ENCODE peak calls at places on chromosomes 4 and X, in six cellular contexts. Y is AG20443; J is stimulated activated CD4-positive, alpha-beta T cell treated with anti-CD3 and anti-CD28 coated beads, Interleukin-1b, Interleukin-23, amount 100 ng/mL, for 48 hours; V is T47D; R is activated gamma-delta T cell; K is T-helper 2 cell. B is an unnamed sample.

GRCh38 chrX:106481341-106481740 is 130.4 kb upstream of the RADX start:
- DNase-seq in Y (peak), K (no peak), R (no peak), V (peak), J (no peak), B (no peak)

GRCh38 chrX:134746379-134746723 is 88.1 kb upstream of the PLAC1 start:
- DNase-seq in J (no peak), R (no peak), V (no peak), Y (no peak), K (no peak), B (no peak)

GRCh38 chr4:121594796-121595526 is 101.8 kb downstream of the ANXA5 start:
- DNase-seq in K (no peak), Y (peak), J (no peak), R (no peak), V (peak), B (no peak)

GRCh38 chrX:100413231-100413630 is 3.2 kb upstream of the PCDH19 start:
- DNase-seq in R (no peak), J (no peak), V (peak), Y (peak), K (no peak), B (peak)

GRCh38 chr4:106773106-106773905 is 262.8 kb downstream of the DKK2 start:
- DNase-seq in K (no peak), V (no peak), J (no peak), R (no peak), Y (peak), B (no peak)

GRCh38 chr4:74426101-74426500 is 18.8 kb upstream of the AREG start:
- DNase-seq in V (no peak), J (no peak), K (no peak), R (no peak), Y (peak), B (no peak)

GRCh38 chrX:13936804-13937203 is 92.9 kb downstream of the GEMIN8 start:
- DNase-seq in Y (no peak), V (no peak), R (no peak), K (no peak), J (no peak), B (no peak)

GRCh38 chrX:44874481-44875184 is 1.6 kb downstream of the KDM6A start:
- DNase-seq in R (no peak), V (peak), Y (peak), K (peak), J (peak), B (peak)

GRCh38 chr4:48877827-48878535 is 28.6 kb downstream of the OCIAD2 start:
- DNase-seq in V (peak), Y (no peak), R (no peak), K (no peak), J (no peak), B (no peak)

GRCh38 chr4:822361-823092 is 3.4 kb downstream of the CPLX1 start:
- DNase-seq in Y (no peak), V (no peak), K (no peak), R (no peak), J (no peak), B (no peak)

GRCh38 chr4:140943486-140943885 is 187.3 kb upstream of the TBC1D9 start:
- DNase-seq in J (no peak), K (no peak), R (no peak), V (no peak), Y (peak), B (no peak)

GRCh38 chr4:112800001-112800400 is 163.1 kb downstream of the LARP7 start:
- DNase-seq in Y (no peak), J (no peak), V (no peak), K (no peak), R (no peak), B (no peak)

GRCh38 chr4:38364383-38364963 is 299.5 kb upstream of the KLF3 start:
- DNase-seq in J (no peak), K (no peak), Y (no peak), V (no peak), R (no peak), B (no peak)

GRCh38 chr4:5693871-5694270 is 14.5 kb downstream of the EVC2 start:
- DNase-seq in Y (no peak), V (no peak), J (no peak), R (no peak), K (no peak), B (no peak)

GRCh38 chr4:21856754-21857153 is 91.8 kb downstream of the KCNIP4 start:
- DNase-seq in K (no peak), J (no peak), R (no peak), V (no peak), Y (no peak), B (no peak)

GRCh38 chr4:188892837-188893236 is 753.6 kb downstream of the TRIML1 start:
- DNase-seq in R (no peak), J (no peak), Y (no peak), V (no peak), K (no peak), B (no peak)

GRCh38 chrX:47540754-47541538 is 20.1 kb upstream of the ARAF start:
- DNase-seq in K (no peak), V (peak), J (no peak), R (no peak), Y (peak), B (no peak)

GRCh38 chr4:177554966-177555574 is 112.8 kb upstream of the AGA start:
- DNase-seq in K (no peak), Y (peak), V (peak), R (no peak), J (peak), B (no peak)

GRCh38 chr4:134027931-134028330 is 173.7 kb downstream of the PABPC4L start:
- DNase-seq in K (no peak), V (no peak), Y (no peak), J (no peak), R (no peak), B (no peak)

GRCh38 chr4:21202959-21203358 is 502.7 kb downstream of the PACRGL start:
- DNase-seq in V (no peak), K (no peak), J (no peak), Y (no peak), R (no peak), B (no peak)

GRCh38 chr4:575281-576141 is 584 bp downstream of the TMEM271 start:
- DNase-seq in Y (peak), K (no peak), V (no peak), R (no peak), J (no peak), B (no peak)

GRCh38 chr4:113290666-113291065 is 241.2 kb downstream of the ANK2 start:
- DNase-seq in R (no peak), K (no peak), V (peak), J (no peak), Y (no peak), B (no peak)

GRCh38 chrX:144494069-144494468 is 610.2 kb downstream of the UBE2NL start:
- DNase-seq in Y (no peak), K (no peak), J (no peak), V (no peak), R (no peak), B (no peak)

GRCh38 chr4:25088342-25088952 is 57.7 kb upstream of the LGI2 start:
- DNase-seq in K (no peak), J (peak), R (no peak), Y (peak), V (no peak), B (no peak)

GRCh38 chr4:163165217-163166017 is 1.3 kb downstream of the NAF1 start:
- DNase-seq in Y (no peak), J (no peak), V (no peak), K (no peak), R (no peak), B (no peak)

GRCh38 chrX:74119016-74119910 is 184.7 kb upstream of the ZCCHC13 start:
- DNase-seq in J (no peak), Y (peak), R (no peak), V (no peak), K (no peak), B (peak)

B was measured in NK-92 treated with Interleukin-12 subunit alpha and Interleukin-12 subunit beta, amount 100 ng/mL, for 24 hours.